ENCODE peak calls at places on chromosome 5, in ten cellular contexts. W is ascending aorta; S is GOT3; T is fibroblast of pulmonary artery; M is heart left ventricle; B is GM23248; R is cardiac fibroblast; O is CD4-positive, alpha-beta T cell; F is naive thymus-derived CD8-positive, alpha-beta T cell; V is COLO829. D is an unnamed sample.

GRCh38 chr5:154165886-154166285 is 24.6 kb upstream of the GALNT10 start:
- DNase-seq in W (no peak), S (no peak), T (no peak), M (no peak), B (no peak), R (no peak), O (no peak), F (no peak), V (no peak), D (no peak)

GRCh38 chr5:97142521-97143254 is at the start of gene LIX1:
- DNase-seq in W (no peak), S (no peak), T (peak; percentile 51), M (no peak), B (peak; percentile 65), R (peak; percentile 56), O (peak; percentile 3), F (peak; percentile 49), V (peak; percentile 32), D (no peak)

GRCh38 chr5:58932057-58932594 is 349.3 kb downstream of the RAB3C start:
- DNase-seq in W (no peak), S (no peak), T (no peak), M (no peak), B (no peak), R (no peak), O (no peak), F (no peak), V (no peak), D (no peak)

GRCh38 chr5:157613385-157614245 is 38.0 kb upstream of the ADAM19 start:
- DNase-seq in W (no peak), S (no peak), T (no peak), M (no peak), B (no peak), R (no peak), O (no peak), F (no peak), V (no peak), D (no peak)

GRCh38 chr5:119275146-119275872 is 80.5 kb upstream of the TNFAIP8 start:
- DNase-seq in W (no peak), S (no peak), T (peak; percentile 34), M (no peak), B (peak; percentile 55), R (no peak), O (no peak), F (no peak), V (no peak), D (no peak)

GRCh38 chr5:131664929-131665328 is 29.9 kb upstream of the RAPGEF6 start:
- DNase-seq in W (no peak), S (no peak), T (no peak), M (no peak), B (no peak), R (no peak), O (no peak), F (no peak), V (no peak), D (no peak)

GRCh38 chr5:91443761-91444467 is 60.8 kb upstream of the ARRDC3 start:
- DNase-seq in W (no peak), S (no peak), T (no peak), M (no peak), B (peak; percentile 8), R (no peak), O (no peak), F (no peak), V (peak; percentile 26), D (no peak)

GRCh38 chr5:110072646-110073045 is 382.9 kb downstream of the MAN2A1 start:
- DNase-seq in W (no peak), S (no peak), T (no peak), M (no peak), B (peak; percentile 8), R (no peak), O (no peak), F (no peak), V (no peak), D (no peak)

GRCh38 chr5:10471672-10472071 is 30.0 kb downstream of the ROPN1L start:
- DNase-seq in W (no peak), S (no peak), T (no peak), M (no peak), B (peak; percentile 65), R (no peak), O (no peak), F (no peak), V (no peak), D (no peak)

GRCh38 chr5:116576043-116576713 is 1.6 kb upstream of the SEMA6A start:
- DNase-seq in W (no peak), S (no peak), T (peak; percentile 70), M (peak; percentile 77), B (peak; percentile 63), R (peak; percentile 76), O (no peak), F (peak; percentile 9), V (peak; percentile 51), D (peak; percentile 88)

GRCh38 chr5:179746872-179747271 is 14.2 kb downstream of the MAML1 start:
- DNase-seq in W (no peak), S (no peak), T (no peak), M (no peak), B (no peak), R (no peak), O (no peak), F (no peak), V (no peak), D (no peak)

GRCh38 chr5:163585206-163585605 is 79.8 kb downstream of the MAT2B start:
- DNase-seq in W (no peak), S (no peak), T (no peak), M (no peak), B (peak; percentile 84), R (no peak), O (no peak), F (no peak), V (no peak), D (no peak)

GRCh38 chr5:105687493-105687892 is 1983.2 kb downstream of the EFNA5 start:
- DNase-seq in W (no peak), S (no peak), T (no peak), M (no peak), B (no peak), R (no peak), O (no peak), F (no peak), V (no peak), D (no peak)

GRCh38 chr5:135543151-135543818 is 7.5 kb upstream of the NEUROG1 start:
- DNase-seq in W (no peak), S (no peak), T (no peak), M (no peak), B (no peak), R (no peak), O (no peak), F (no peak), V (no peak), D (no peak)

GRCh38 chr5:60779431-60779830 is 64.6 kb downstream of the ELOVL7 start:
- DNase-seq in W (no peak), S (no peak), T (no peak), M (no peak), B (peak; percentile 2), R (no peak), O (no peak), F (no peak), V (no peak), D (no peak)

GRCh38 chr5:68088302-68088701 is 127.3 kb upstream of the PIK3R1 start:
- DNase-seq in W (no peak), S (no peak), T (peak; percentile 74), M (no peak), B (peak; percentile 84), R (peak; percentile 83), O (no peak), F (no peak), V (no peak), D (no peak)

GRCh38 chr5:159763564-159763963 is 152.7 kb upstream of the ADRA1B start:
- DNase-seq in W (no peak), S (no peak), T (peak; percentile 17), M (no peak), B (no peak), R (no peak), O (no peak), F (no peak), V (no peak), D (no peak)

GRCh38 chr5:2611561-2612096 is 139.8 kb downstream of the IRX2 start:
- DNase-seq in W (no peak), S (no peak), T (no peak), M (no peak), B (no peak), R (no peak), O (no peak), F (no peak), V (no peak), D (no peak)

GRCh38 chr5:1356873-1357787 is 12.2 kb upstream of the CLPTM1L start:
- DNase-seq in W (no peak), S (no peak), T (no peak), M (no peak), B (no peak), R (no peak), O (no peak), F (no peak), V (no peak), D (no peak)

GRCh38 chr5:122704247-122705036 is 70.4 kb upstream of the SNX2 start:
- DNase-seq in W (no peak), S (no peak), T (peak; percentile 78), M (no peak), B (peak; percentile 82), R (peak; percentile 81), O (no peak), F (peak; percentile 9), V (no peak), D (no peak)

GRCh38 chr5:140338918-140339317 is 7.5 kb downstream of the HBEGF start:
- DNase-seq in W (no peak), S (no peak), T (no peak), M (no peak), B (peak; percentile 42), R (no peak), O (no peak), F (no peak), V (no peak), D (no peak)

GRCh38 chr5:126357585-126358342 is 65.4 kb upstream of the GRAMD2B start:
- DNase-seq in W (no peak), S (no peak), T (no peak), M (no peak), B (no peak), R (no peak), O (no peak), F (no peak), V (no peak), D (no peak)

D was measured in osteocyte.